ENCODE peak calls at places on chromosomes 1 and 21, in six cellular contexts. V, Y, C, Q, D and M are unnamed samples.

GRCh38 chr1:8554956-8555534 is 237.1 kb downstream of the SLC45A1 start:
- DNase-seq in D (no peak), C (peak), Y (peak), V (no peak), Q (no peak), M (no peak)

GRCh38 chr21:46454142-46454541 is 4.5 kb upstream of the DIP2A start:
- DNase-seq in Q (no peak), Y (no peak), D (no peak), V (no peak), C (no peak), M (no peak)

GRCh38 chr1:2381741-2382620 is 9.4 kb downstream of the MORN1 start:
- DNase-seq in D (peak), V (peak), C (peak), Q (peak), Y (peak), M (peak)

GRCh38 chr1:202007703-202008489 is 2.5 kb upstream of the ELF3 start:
- DNase-seq in D (no peak), Q (no peak), C (no peak), Y (no peak), V (no peak), M (no peak)

GRCh38 chr1:48190893-48191292 is 31.6 kb upstream of the SLC5A9 start:
- DNase-seq in V (no peak), D (no peak), Q (no peak), Y (no peak), C (no peak), M (no peak)

GRCh38 chr1:15028117-15028516 is 125.4 kb upstream of the TMEM51 start:
- DNase-seq in C (peak), V (no peak), D (no peak), Q (no peak), Y (peak), M (no peak)

GRCh38 chr1:61636814-61637213 is 88.1 kb downstream of the TM2D1 start:
- DNase-seq in V (no peak), Q (no peak), Y (no peak), C (no peak), D (no peak), M (no peak)

GRCh38 chr1:15935056-15935950 is 40.6 kb downstream of the ZBTB17 start:
- DNase-seq in C (no peak), Y (no peak), Q (no peak), V (no peak), D (no peak), M (no peak)

GRCh38 chr1:102241431-102242338 is 245.0 kb upstream of the OLFM3 start:
- DNase-seq in Q (no peak), D (no peak), V (no peak), Y (no peak), C (no peak), M (no peak)

GRCh38 chr1:14713077-14713476 is 114.6 kb downstream of the KAZN start:
- DNase-seq in D (no peak), Y (no peak), V (no peak), Q (no peak), C (no peak), M (no peak)

GRCh38 chr1:229624906-229625871 is 733 bp downstream of the TAF5L start:
- DNase-seq in Q (peak), Y (peak), D (peak), V (peak), C (peak), M (no peak)

GRCh38 chr1:6348511-6349191 is 44.9 kb downstream of the ACOT7 start:
- DNase-seq in Q (no peak), D (no peak), C (no peak), V (no peak), Y (peak), M (no peak)

GRCh38 chr1:100034465-100034864 is 64.7 kb downstream of the SLC35A3 start:
- DNase-seq in Q (no peak), V (no peak), D (no peak), C (peak), Y (peak), M (no peak)

GRCh38 chr1:153945131-153945794 is 1.3 kb downstream of the DENND4B start:
- DNase-seq in Y (peak), Q (peak), V (peak), D (no peak), C (peak), M (no peak)

GRCh38 chr1:221741364-221741970 is 422 bp downstream of the DUSP10 start:
- DNase-seq in Q (peak), D (no peak), C (peak), V (no peak), Y (peak), M (no peak)

GRCh38 chr1:201655910-201656669 is 117.2 kb downstream of the NAV1 start:
- DNase-seq in C (peak), D (no peak), Q (no peak), V (no peak), Y (no peak), M (no peak)

GRCh38 chr1:236141447-236142357 is 637 bp upstream of the GPR137B start:
- DNase-seq in Q (no peak), Y (peak), D (peak), V (no peak), C (peak), M (no peak)

GRCh38 chr1:6800728-6801127 is 15.5 kb downstream of the CAMTA1 start:
- DNase-seq in D (no peak), Y (peak), V (no peak), Q (no peak), C (peak), M (no peak)

GRCh38 chr1:37509181-37509580 is 5.4 kb downstream of the MEAF6 start:
- DNase-seq in V (no peak), C (peak), Y (peak), Q (no peak), D (no peak), M (no peak)

GRCh38 chr1:191852907-191853306 is 305.4 kb upstream of the RGS18 start:
- DNase-seq in Q (no peak), V (no peak), D (no peak), Y (no peak), C (no peak), M (no peak)

GRCh38 chr1:42315500-42315899 is 19.5 kb downstream of the FOXJ3 start:
- DNase-seq in D (no peak), Q (no peak), C (no peak), Y (no peak), V (no peak), M (no peak)

GRCh38 chr1:160206421-160207117 is 1.4 kb downstream of the PEA15 start:
- DNase-seq in D (no peak), V (no peak), Q (no peak), Y (peak), C (peak), M (peak)

GRCh38 chr1:210828996-210829596 is 304.9 kb downstream of the KCNH1 start:
- DNase-seq in D (no peak), V (no peak), Y (no peak), Q (no peak), C (no peak), M (no peak)